ENCODE peak calls at places on chromosomes 12 and 14, in eight cellular contexts. F is NCI-H1105 treated with DMSO at 0.1 percent for 48 hours; X is activated naive CD4-positive, alpha-beta T cell; R is stimulated activated CD4-positive, alpha-beta T cell treated with anti-CD3 and anti-CD28 coated beads, Interleukin-15, amount 100 ng/mL, for 24 hours; U is substantia nigra; E is NCI-H1092 treated with DMSO at 0.1 percent for 48 hours; C is T-helper 9 cell; O is mesendoderm. Z is an unnamed sample.

GRCh38 chr12:131755305-131756113 is 44.6 kb downstream of the SFSWAP start:
- DNase-seq in U (no peak), C (no peak), F (peak), O (peak), R (peak), X (no peak), E (peak), Z (no peak)

GRCh38 chr14:61928300-61928699 is 166.1 kb downstream of the SNAPC1 start:
- DNase-seq in F (no peak), E (no peak), U (no peak), O (no peak), X (no peak), R (no peak), C (no peak), Z (no peak)

GRCh38 chr12:91127751-91128150 is 16.5 kb upstream of the LUM start:
- DNase-seq in U (no peak), R (no peak), C (no peak), F (no peak), E (no peak), X (no peak), O (no peak), Z (no peak)

GRCh38 chr12:11815397-11815796 is 165.9 kb downstream of the ETV6 start:
- DNase-seq in C (no peak), F (no peak), U (no peak), X (no peak), E (no peak), R (no peak), O (no peak), Z (no peak)

GRCh38 chr12:95412826-95413311 is 61.1 kb upstream of the METAP2 start:
- DNase-seq in E (no peak), F (no peak), U (no peak), C (no peak), X (no peak), R (no peak), O (no peak), Z (no peak)

GRCh38 chr12:3759878-3760277 is 7.0 kb upstream of the CRACR2A start:
- DNase-seq in C (no peak), X (no peak), F (no peak), O (no peak), U (no peak), R (no peak), E (no peak), Z (no peak)

GRCh38 chr12:90959538-90960139 is 4.7 kb upstream of the CCER1 start:
- DNase-seq in E (peak), F (peak), C (no peak), U (no peak), X (no peak), R (peak), O (peak), Z (no peak)

GRCh38 chr12:104510145-104510872 is 53.6 kb downstream of the CHST11 start:
- DNase-seq in F (no peak), O (no peak), E (no peak), X (no peak), U (no peak), C (no peak), R (no peak), Z (no peak)

GRCh38 chr12:119593578-119594398 is at the start of gene TMEM233:
- DNase-seq in O (peak), E (no peak), F (peak), U (no peak), C (no peak), X (no peak), R (no peak), Z (no peak)

GRCh38 chr12:541676-542289 is 82.0 kb downstream of the B4GALNT3 start:
- DNase-seq in C (no peak), R (no peak), X (no peak), E (no peak), F (no peak), O (peak), U (no peak), Z (no peak)

GRCh38 chr14:22664261-22664660 is 20.1 kb upstream of the OR6J1 start:
- DNase-seq in X (no peak), C (no peak), O (peak), R (no peak), E (no peak), U (no peak), F (no peak), Z (no peak)

GRCh38 chr14:60250318-60251035 is 1.5 kb downstream of the PPM1A start:
- DNase-seq in E (no peak), F (peak), R (no peak), U (no peak), O (peak), C (no peak), X (no peak), Z (no peak)

GRCh38 chr12:26153421-26154154 is 28.8 kb upstream of the BHLHE41 start:
- DNase-seq in U (no peak), E (no peak), O (no peak), X (no peak), F (no peak), R (no peak), C (no peak), Z (no peak)

GRCh38 chr12:101379149-101379548 is 28.4 kb downstream of the ARL1 start:
- DNase-seq in F (no peak), E (no peak), O (no peak), U (no peak), X (no peak), C (no peak), R (no peak), Z (no peak)

GRCh38 chr14:28577711-28578131 is 188.9 kb upstream of the FOXG1 start:
- DNase-seq in C (no peak), U (no peak), F (no peak), R (no peak), X (no peak), O (no peak), E (no peak), Z (no peak)

GRCh38 chr12:39122562-39123204 is 217.3 kb upstream of the CPNE8 start:
- DNase-seq in O (peak), E (no peak), C (no peak), X (no peak), R (no peak), U (no peak), F (no peak), Z (no peak)